ENCODE peak calls at places on chromosomes 2 and 18, in nine cellular contexts. H is HepG2, X is A549, B is esophagus muscularis mucosa, C is stomach, N is tibial nerve, Q is ovary, D is HCT116, Z is body of pancreas. W is an unnamed sample.

GRCh38 chr18:38011446-38011845 is 445.8 kb upstream of the CELF4 start:
- DNase-seq in H (no peak), X (no peak), B (no peak), C (no peak), N (no peak), Q (no peak), D (no peak), Z (no peak), W (no peak)

GRCh38 chr2:12979066-12979465 is 262.3 kb downstream of the TRIB2 start:
- DNase-seq in H (no peak), X (no peak), B (no peak), C (no peak), N (no peak), Q (no peak), D (no peak), Z (no peak), W (no peak)

GRCh38 chr2:69561041-69561550 is 82.4 kb downstream of the AAK1 start:
- DNase-seq in H (no peak), X (no peak), B (no peak), C (no peak), N (no peak), Q (no peak), D (no peak), Z (no peak), W (no peak)

GRCh38 chr2:121969155-121969554 is 213.7 kb downstream of the TSN start:
- DNase-seq in H (no peak), X (no peak), B (no peak), C (no peak), N (no peak), Q (no peak), D (no peak), Z (no peak), W (no peak)

GRCh38 chr2:95069465-95069864 is 44.0 kb downstream of the MAL start:
- DNase-seq in H (no peak), X (no peak), B (no peak), C (no peak), N (no peak), Q (no peak), D (no peak), Z (no peak), W (peak)

GRCh38 chr2:64604929-64605550 is 48.7 kb downstream of the SERTAD2 start:
- DNase-seq in H (no peak), X (no peak), B (peak), C (peak), N (no peak), Q (peak), D (no peak), Z (peak), W (no peak)

GRCh38 chr2:126890962-126891450 is 7.7 kb upstream of the TEX51 start:
- DNase-seq in H (no peak), X (no peak), B (peak), C (peak), N (no peak), Q (no peak), D (no peak), Z (peak), W (no peak)

GRCh38 chr2:119490653-119491195 is 33.6 kb downstream of the SCTR start:
- DNase-seq in H (no peak), X (no peak), B (peak), C (no peak), N (no peak), Q (no peak), D (no peak), Z (no peak), W (peak)

GRCh38 chr2:196440413-196440812 is 199.1 kb upstream of the CCDC150 start:
- DNase-seq in H (no peak), X (no peak), B (no peak), C (no peak), N (no peak), Q (no peak), D (no peak), Z (no peak), W (no peak)

GRCh38 chr2:241432824-241433448 is 75.4 kb downstream of the STK25 start:
- DNase-seq in H (peak), X (no peak), B (no peak), C (no peak), N (no peak), Q (no peak), D (no peak), Z (no peak), W (no peak)

GRCh38 chr2:21026479-21027282 is 17.2 kb downstream of the APOB start:
- DNase-seq in H (no peak), X (no peak), B (no peak), C (no peak), N (no peak), Q (no peak), D (no peak), Z (no peak), W (no peak)

GRCh38 chr2:85986121-85986520 is 97.3 kb upstream of the ST3GAL5 start:
- DNase-seq in H (no peak), X (no peak), B (no peak), C (no peak), N (no peak), Q (no peak), D (no peak), Z (no peak), W (no peak)

GRCh38 chr18:35458677-35459441 is 38.9 kb downstream of the INO80C start:
- DNase-seq in H (peak), X (peak), B (no peak), C (peak), N (no peak), Q (no peak), D (peak), Z (peak), W (no peak)

GRCh38 chr18:8037296-8037695 is 470.2 kb downstream of the PTPRM start:
- DNase-seq in H (no peak), X (no peak), B (no peak), C (no peak), N (no peak), Q (no peak), D (no peak), Z (no peak), W (no peak)

GRCh38 chr2:160354677-160355076 is 138.9 kb downstream of the RBMS1 start:
- DNase-seq in H (no peak), X (no peak), B (no peak), C (no peak), N (no peak), Q (no peak), D (no peak), Z (no peak), W (no peak)

GRCh38 chr2:233479616-233480489 is 86.7 kb downstream of the USP40 start:
- DNase-seq in H (no peak), X (no peak), B (no peak), C (no peak), N (no peak), Q (no peak), D (no peak), Z (no peak), W (no peak)

GRCh38 chr2:226981731-226982373 is 146.0 kb downstream of the RHBDD1 start:
- DNase-seq in H (no peak), X (no peak), B (no peak), C (no peak), N (no peak), Q (no peak), D (no peak), Z (no peak), W (no peak)

GRCh38 chr18:10715791-10716190 is 190.0 kb downstream of the NAPG start:
- DNase-seq in H (no peak), X (peak), B (no peak), C (no peak), N (no peak), Q (no peak), D (no peak), Z (no peak), W (no peak)

GRCh38 chr2:55102056-55102812 is 52.0 kb upstream of the RTN4 start:
- DNase-seq in H (no peak), X (no peak), B (no peak), C (no peak), N (no peak), Q (no peak), D (no peak), Z (no peak), W (no peak)

GRCh38 chr2:38748857-38749804 is 2.0 kb downstream of the SRSF7 start:
- DNase-seq in H (no peak), X (no peak), B (no peak), C (no peak), N (no peak), Q (no peak), D (no peak), Z (no peak), W (no peak)

GRCh38 chr2:19607400-19607799 is 249.0 kb upstream of the OSR1 start:
- DNase-seq in H (no peak), X (peak), B (no peak), C (no peak), N (no peak), Q (no peak), D (no peak), Z (no peak), W (no peak)

GRCh38 chr18:65761636-65762310 is 11.0 kb downstream of the CDH7 start:
- DNase-seq in H (no peak), X (no peak), B (no peak), C (no peak), N (no peak), Q (no peak), D (no peak), Z (no peak), W (no peak)

GRCh38 chr2:168685619-168686453 is 116.6 kb upstream of the NOSTRIN start:
- DNase-seq in H (no peak), X (no peak), B (no peak), C (no peak), N (no peak), Q (no peak), D (no peak), Z (no peak), W (no peak)

GRCh38 chr2:120454993-120455789 is 109.3 kb downstream of the INHBB start:
- DNase-seq in H (no peak), X (no peak), B (no peak), C (no peak), N (no peak), Q (no peak), D (no peak), Z (no peak), W (no peak)

GRCh38 chr2:48253301-48253700 is 276.7 kb upstream of the STON1 start:
- DNase-seq in H (no peak), X (no peak), B (no peak), C (no peak), N (no peak), Q (no peak), D (no peak), Z (no peak), W (no peak)

GRCh38 chr2:69359371-69359770 is 27.7 kb downstream of the GFPT1 start:
- DNase-seq in H (no peak), X (no peak), B (no peak), C (no peak), N (no peak), Q (no peak), D (no peak), Z (no peak), W (no peak)

GRCh38 chr18:49608892-49609291 is 47.0 kb downstream of the LIPG start:
- DNase-seq in H (no peak), X (no peak), B (no peak), C (no peak), N (no peak), Q (no peak), D (no peak), Z (no peak), W (no peak)

GRCh38 chr18:48959921-48960920 is 9.5 kb upstream of the SMAD7 start:
- DNase-seq in H (no peak), X (no peak), B (no peak), C (no peak), N (no peak), Q (no peak), D (no peak), Z (no peak), W (no peak)

GRCh38 chr2:206799083-206799482 is 33.7 kb downstream of the FASTKD2 start:
- DNase-seq in H (no peak), X (no peak), B (no peak), C (no peak), N (no peak), Q (no peak), D (no peak), Z (no peak), W (no peak)

GRCh38 chr2:108641766-108642165 is 77.5 kb upstream of the RANBP2 start:
- DNase-seq in H (no peak), X (no peak), B (no peak), C (no peak), N (no peak), Q (no peak), D (no peak), Z (no peak), W (no peak)

GRCh38 chr2:56583796-56584313 is 400.1 kb downstream of the CCDC85A start:
- DNase-seq in H (no peak), X (no peak), B (no peak), C (no peak), N (no peak), Q (no peak), D (no peak), Z (no peak), W (no peak)

GRCh38 chr2:138275881-138276280 is 225.7 kb upstream of the SPOPL start:
- DNase-seq in H (peak), X (peak), B (no peak), C (no peak), N (no peak), Q (no peak), D (no peak), Z (no peak), W (no peak)

DNA sequence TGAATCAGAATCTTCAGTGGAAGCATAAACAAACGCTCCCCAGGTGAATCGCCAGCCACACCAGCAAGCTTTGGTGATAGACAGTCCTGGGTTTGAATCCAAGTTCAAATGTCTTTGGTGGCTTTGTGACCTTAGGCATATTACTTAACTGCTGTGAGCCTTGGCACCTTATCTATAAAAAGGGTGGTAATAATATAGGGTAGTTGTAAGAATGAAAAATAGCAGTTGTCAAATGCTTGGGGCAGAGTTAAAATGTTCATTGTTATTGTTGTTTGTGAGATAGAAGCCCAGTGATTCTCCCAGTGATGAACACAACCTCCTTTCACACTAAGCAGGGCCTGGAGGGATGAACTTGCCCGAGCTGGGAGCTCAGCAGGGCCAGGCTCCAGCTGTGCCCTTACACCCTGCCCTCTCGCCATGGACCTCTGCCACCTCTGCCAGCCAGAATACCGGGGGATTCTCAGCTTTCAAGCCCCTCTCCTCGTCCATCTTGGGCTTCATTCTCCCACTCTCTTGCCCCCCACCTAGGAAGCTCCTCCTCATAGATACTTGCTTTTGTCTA is 6.1 kb upstream of the TMBIM1 start:
- DNase-seq in H (no peak), X (no peak), B (no peak), C (no peak), N (no peak), Q (no peak), D (no peak), Z (no peak), W (no peak)
- H3K27ac ChIP-seq in H (peak), X (no peak), B (no peak), C (peak), N (no peak), Q (no peak), D (peak), Z (peak), W (peak)

GRCh38 chr2:173079141-173079540 is 3.5 kb downstream of the MAP3K20 start:
- DNase-seq in H (no peak), X (no peak), B (no peak), C (no peak), N (no peak), Q (no peak), D (no peak), Z (no peak), W (no peak)

GRCh38 chr2:173075781-173076556 is at the start of gene MAP3K20:
- DNase-seq in H (peak), X (peak), B (no peak), C (peak), N (peak), Q (peak), D (no peak), Z (peak), W (no peak)

GRCh38 chr2:173077506-173078177 is 2.0 kb downstream of the MAP3K20 start:
- DNase-seq in H (no peak), X (no peak), B (no peak), C (no peak), N (no peak), Q (no peak), D (no peak), Z (no peak), W (no peak)

GRCh38 chr2:173075056-173075780 is 428 bp upstream of the MAP3K20 start:
- DNase-seq in H (no peak), X (no peak), B (no peak), C (no peak), N (no peak), Q (no peak), D (no peak), Z (no peak), W (no peak)

DNA sequence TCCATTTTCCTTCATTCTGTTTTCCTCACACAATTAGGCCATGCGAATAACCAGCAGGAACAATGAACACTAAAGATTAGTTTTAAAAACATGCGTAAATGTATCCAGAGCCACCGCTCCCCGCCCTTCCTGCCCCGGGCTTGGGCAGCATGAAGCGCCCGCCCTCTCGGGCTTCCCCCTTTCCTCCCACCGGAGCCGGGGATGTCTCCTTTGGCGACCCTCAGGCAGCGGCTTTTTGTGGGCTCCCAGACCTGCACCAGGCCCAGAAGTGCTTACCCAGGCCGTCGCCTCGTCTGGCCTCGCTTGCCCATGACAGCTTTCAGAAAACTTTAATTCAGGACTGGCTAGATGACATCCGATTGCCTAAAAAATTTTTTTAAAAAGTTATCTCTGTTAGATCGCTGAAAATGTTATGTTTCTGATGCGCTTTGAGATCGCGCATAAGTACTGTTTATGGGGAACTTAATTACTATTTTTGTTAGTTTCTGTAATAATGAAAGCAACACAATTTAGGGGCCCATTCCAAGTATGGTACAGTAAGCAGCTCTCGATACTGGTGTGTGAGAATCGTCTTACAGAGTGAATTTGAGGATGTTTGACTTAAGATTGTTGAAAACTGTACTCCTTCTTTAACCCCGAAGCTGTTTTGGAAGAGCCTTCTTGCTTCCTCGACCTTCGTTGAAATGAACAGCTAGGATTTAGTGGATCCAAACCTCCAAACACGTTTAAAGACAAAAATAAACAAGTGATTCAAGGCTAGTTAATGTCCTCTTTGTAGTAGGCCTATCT is 1.1 kb downstream of the MAP3K20 start:
- DNase-seq in H (no peak), X (peak), B (no peak), C (peak), N (peak), Q (peak), D (no peak), Z (peak), W (no peak)
- TF ChIP-seq POLR2A in H (no peak), X (no peak), B (no peak), C (no peak), N (no peak), Q (no peak), D (no peak), Z (peak), W (no peak)

GRCh38 chr2:25274868-25275574 is 66.7 kb downstream of the DNMT3A start:
- DNase-seq in H (no peak), X (no peak), B (no peak), C (no peak), N (no peak), Q (peak), D (no peak), Z (no peak), W (no peak)
- H3K27ac ChIP-seq in H (no peak), X (no peak), B (peak), C (peak), N (no peak), Q (no peak), D (no peak), Z (no peak), W (peak)

DNA sequence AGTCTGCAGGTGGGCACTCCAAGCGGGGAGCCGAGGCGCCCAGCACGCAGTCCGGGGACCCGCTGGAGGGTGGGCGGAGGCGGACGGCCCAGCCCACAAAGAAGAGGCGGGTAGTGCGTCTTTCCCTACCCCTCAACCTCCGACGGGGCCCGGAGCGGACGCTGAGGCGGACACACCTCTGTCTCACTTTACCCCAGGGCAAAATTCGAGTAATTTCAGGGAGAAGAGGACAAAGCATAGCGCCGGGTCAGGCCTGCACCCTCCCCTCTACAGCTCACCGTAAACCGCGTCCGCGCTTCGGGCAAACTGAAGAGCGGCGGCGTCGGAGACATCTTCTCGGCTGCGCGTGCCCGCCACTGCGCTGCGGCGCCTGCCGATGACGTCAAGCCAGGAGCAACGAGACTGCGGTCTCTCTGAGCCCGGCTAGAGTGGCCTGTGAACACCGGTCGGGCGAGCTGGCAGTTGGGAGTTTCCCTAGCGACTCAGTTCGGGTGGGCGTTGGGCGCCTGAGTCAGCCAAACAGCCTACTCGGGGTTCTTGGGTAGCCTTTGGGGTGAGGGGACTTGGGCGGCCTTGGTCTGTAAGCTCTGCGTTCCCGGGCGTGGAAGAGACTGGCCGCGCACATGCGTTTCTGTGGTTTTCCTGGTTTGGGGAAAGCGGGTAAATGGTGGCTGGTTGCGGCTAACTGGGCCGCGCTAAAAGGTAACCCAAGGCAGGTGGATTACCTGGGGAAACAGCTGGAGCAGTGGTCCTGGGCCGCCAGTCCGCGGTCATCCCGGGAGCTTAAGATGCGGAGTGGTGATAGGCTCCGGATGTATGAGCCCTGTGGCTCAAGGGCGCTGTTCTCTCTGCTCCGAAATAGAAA is at the start of gene THOC1:
- DNase-seq in H (peak), X (peak), B (peak), C (peak), N (peak), Q (peak), D (peak), Z (peak), W (peak)
- TF ChIP-seq POLR2A in H (peak), X (peak), B (peak), C (peak), N (peak), Q (peak), D (peak), Z (peak), W (no peak)

DNA sequence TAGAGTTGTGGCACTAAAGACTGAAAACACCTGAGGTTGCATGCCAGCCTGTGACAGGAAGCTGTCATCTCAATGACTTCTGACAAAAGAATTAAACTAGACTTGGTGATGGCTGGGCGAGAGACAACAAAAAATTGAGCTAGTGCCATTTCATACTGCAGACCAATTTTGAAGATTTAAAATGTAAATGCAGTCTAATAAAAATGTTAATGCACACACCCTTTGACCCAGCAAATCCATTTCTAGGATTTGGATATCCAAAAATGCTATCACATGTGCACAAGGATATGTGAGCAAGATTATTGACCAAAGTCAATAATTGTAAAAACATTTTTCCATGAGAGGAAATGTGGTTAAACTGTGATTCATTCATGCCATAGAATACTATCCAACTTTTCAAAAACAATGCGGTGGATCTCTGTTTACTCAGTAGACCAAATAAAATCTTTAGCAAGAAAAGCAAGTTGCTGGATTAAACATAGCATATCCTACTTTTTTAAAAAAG is 5.6 kb downstream of the FBXO36 start:
- DNase-seq in H (no peak), X (no peak), B (no peak), C (no peak), N (no peak), Q (no peak), D (no peak), Z (no peak), W (no peak)
- H3K27ac ChIP-seq in H (no peak), X (no peak), B (no peak), C (no peak), N (no peak), Q (no peak), D (no peak), Z (no peak), W (no peak)

W was measured in vagina.